ENCODE peak calls at places on chromosomes 11 and 22, in seven cellular contexts. A, F, Q, G, P, U and N are unnamed samples.

GRCh38 chr11:45470151-45471001 is 184.2 kb upstream of the SYT13 start:
- DNase-seq in U (no peak), Q (no peak), P (no peak), A (peak), G (no peak), F (peak), N (no peak)

GRCh38 chr11:63491614-63492372 is 826 bp upstream of the PLAAT5 start:
- DNase-seq in G (no peak), F (no peak), Q (no peak), A (no peak), P (no peak), U (no peak), N (no peak)

GRCh38 chr22:45007247-45007945 is 2.4 kb downstream of the PHF21B start:
- DNase-seq in P (no peak), Q (peak), F (no peak), A (peak), U (no peak), G (no peak), N (no peak)

GRCh38 chr11:111307472-111308108 is 9.2 kb downstream of the POU2AF3 start:
- DNase-seq in G (no peak), F (no peak), U (no peak), P (no peak), Q (peak), A (no peak), N (no peak)

GRCh38 chr22:49687786-49688515 is 139.7 kb downstream of the BRD1 start:
- DNase-seq in F (no peak), A (no peak), Q (no peak), U (no peak), G (no peak), P (no peak), N (no peak)

GRCh38 chr11:10325398-10326079 is 20.7 kb downstream of the ADM start:
- DNase-seq in F (no peak), P (peak), G (peak), U (no peak), Q (no peak), A (no peak), N (no peak)

GRCh38 chr11:68872216-68873003 is 30.7 kb upstream of the CPT1A start:
- DNase-seq in A (no peak), U (no peak), G (no peak), Q (no peak), F (no peak), P (no peak), N (no peak)

GRCh38 chr11:128555606-128556005 is 31.8 kb downstream of the ETS1 start:
- DNase-seq in F (no peak), P (no peak), U (no peak), Q (no peak), G (no peak), A (no peak), N (no peak)

GRCh38 chr11:103735497-103736032 is 300.9 kb upstream of the DDI1 start:
- DNase-seq in F (no peak), U (no peak), Q (no peak), P (no peak), A (no peak), G (no peak), N (no peak)

GRCh38 chr22:22196018-22196533 is 48.5 kb upstream of the VPREB1 start:
- DNase-seq in U (no peak), A (no peak), Q (no peak), F (no peak), G (no peak), P (no peak), N (peak)

GRCh38 chr11:85787809-85788805 is 22.8 kb downstream of the SYTL2 start:
- DNase-seq in U (no peak), Q (no peak), P (no peak), F (no peak), G (no peak), A (no peak), N (no peak)

GRCh38 chr11:94133752-94134151 is 5.1 kb downstream of the PANX1 start:
- DNase-seq in G (no peak), P (no peak), F (no peak), A (no peak), Q (no peak), U (no peak), N (no peak)

GRCh38 chr11:538431-539051 is 1.2 kb downstream of the LRRC56 start:
- DNase-seq in A (no peak), Q (no peak), F (no peak), G (no peak), P (no peak), U (no peak), N (no peak)

GRCh38 chr22:24148586-24148985 is 32.7 kb upstream of the SUSD2 start:
- DNase-seq in F (no peak), P (no peak), G (no peak), A (no peak), Q (no peak), U (no peak), N (no peak)

GRCh38 chr22:50699001-50699753 is 26.6 kb downstream of the SHANK3 start:
- DNase-seq in P (no peak), F (peak), U (no peak), G (no peak), A (no peak), Q (no peak), N (no peak)

GRCh38 chr11:124193221-124193945 is 10.2 kb downstream of the OR10D3 start:
- DNase-seq in P (no peak), U (no peak), G (no peak), A (no peak), Q (no peak), F (no peak), N (no peak)

GRCh38 chr11:33777906-33778305 is 3.6 kb upstream of the FBXO3 start:
- DNase-seq in Q (no peak), G (no peak), A (no peak), P (no peak), F (no peak), U (no peak), N (no peak)

GRCh38 chr22:43884600-43885318 is 7.1 kb downstream of the PNPLA5 start:
- DNase-seq in F (peak), P (peak), A (peak), U (peak), G (no peak), Q (peak), N (peak)

GRCh38 chr11:75388386-75389275 is 10.7 kb upstream of the RPS3 start:
- DNase-seq in G (peak), U (no peak), Q (peak), P (peak), F (peak), A (peak), N (peak)

GRCh38 chr11:1351278-1351937 is 38.3 kb upstream of the BRSK2 start:
- DNase-seq in A (no peak), P (no peak), G (no peak), F (no peak), Q (no peak), U (no peak), N (no peak)